ENCODE peak calls at places on chromosomes 12 and 14, in five cellular contexts. M is lower lobe of right lung; B is stimulated activated CD4-positive, alpha-beta T cell treated with anti-CD3 and anti-CD28 coated beads, Interleukin-2, amount 100 ng/mL, for 24 hours; T is GM20000; X is retinal pigment epithelial cell. F is an unnamed sample.

GRCh38 chr12:19608039-19608438 is 168.7 kb downstream of the AEBP2 start:
- DNase-seq in M (no peak), B (no peak), T (no peak), X (no peak), F (no peak)

GRCh38 chr12:64890873-64891468 is 66.5 kb downstream of the TBC1D30 start:
- DNase-seq in M (no peak), B (no peak), T (peak), X (peak), F (no peak)

GRCh38 chr14:34347683-34348082 is 114.4 kb downstream of the SPTSSA start:
- DNase-seq in M (no peak), B (no peak), T (peak), X (no peak), F (no peak)

GRCh38 chr12:87967871-87968270 is 61.3 kb downstream of the C12orf50 start:
- DNase-seq in M (no peak), B (no peak), T (no peak), X (peak), F (no peak)

GRCh38 chr14:103746706-103747105 is 31.1 kb downstream of the ZFYVE21 start:
- DNase-seq in M (no peak), B (no peak), T (no peak), X (no peak), F (no peak)

GRCh38 chr12:53427905-53428594 is 4.4 kb downstream of the AMHR2 start:
- DNase-seq in M (no peak), B (peak), T (no peak), X (no peak), F (peak)

GRCh38 chr14:32085845-32086383 is 8.8 kb downstream of the ARHGAP5 start:
- DNase-seq in M (no peak), B (no peak), T (no peak), X (no peak), F (no peak)

GRCh38 chr12:42386310-42386709 is 60.3 kb downstream of the PPHLN1 start:
- DNase-seq in M (no peak), B (no peak), T (no peak), X (no peak), F (no peak)

GRCh38 chr12:31204995-31205582 is 120.9 kb downstream of the SINHCAF start:
- DNase-seq in M (no peak), B (no peak), T (peak), X (no peak), F (no peak)

GRCh38 chr14:95156153-95156764 is 1.1 kb downstream of the DICER1 start:
- DNase-seq in M (no peak), B (no peak), T (peak), X (no peak), F (peak)

GRCh38 chr12:4421590-4422031 is 24.0 kb downstream of the FGF6 start:
- DNase-seq in M (no peak), B (peak), T (peak), X (no peak), F (no peak)

GRCh38 chr12:122516544-122517361 is 10.0 kb downstream of the RSRC2 start:
- DNase-seq in M (no peak), B (no peak), T (no peak), X (no peak), F (no peak)

GRCh38 chr14:100554082-100554677 is 33.0 kb downstream of the BEGAIN start:
- DNase-seq in M (peak), B (peak), T (no peak), X (no peak), F (peak)

GRCh38 chr12:114851981-114852380 is 168.0 kb upstream of the TBX3 start:
- DNase-seq in M (no peak), B (no peak), T (no peak), X (no peak), F (no peak)

GRCh38 chr14:61444215-61444768 is 122.9 kb downstream of the PRKCH start:
- DNase-seq in M (peak), B (peak), T (peak), X (no peak), F (no peak)

GRCh38 chr14:65462411-65462810 is 49.9 kb downstream of the FUT8 start:
- DNase-seq in M (no peak), B (no peak), T (peak), X (peak), F (no peak)

GRCh38 chr14:101959277-101959676 is 5.1 kb upstream of the DYNC1H1 start:
- DNase-seq in M (no peak), B (no peak), T (no peak), X (no peak), F (no peak)

GRCh38 chr12:7588703-7589329 is 76.9 kb downstream of the APOBEC1 start:
- DNase-seq in M (no peak), B (peak), T (peak), X (no peak), F (no peak)

GRCh38 chr12:104413330-104413729 is 43.4 kb upstream of the CHST11 start:
- DNase-seq in M (no peak), B (no peak), T (no peak), X (no peak), F (no peak)

GRCh38 chr14:34665785-34666425 is 36.0 kb upstream of the SNX6 start:
- DNase-seq in M (no peak), B (no peak), T (no peak), X (peak), F (no peak)

F was measured in nucleus accumbens.